ENCODE peak calls at places on chromosomes 12 and 14, in six cellular contexts. F is fibroblast of lung, O is GM23248, E is Karpas-422, K is neural progenitor cell, M is SK-N-SH. C is an unnamed sample. For H3K9me3, H3K4me1 and H4K20me1, the result is how much of the 10 kb centered on the place peaks cover.

GRCh38 chr12:85759217-85759616 is 77.0 kb downstream of the RASSF9 start:
- DNase-seq in K (no peak), F (no peak), O (no peak), M (no peak), E (no peak), C (no peak)

GRCh38 chr14:103110681-103111296 is 12.5 kb upstream of the TNFAIP2 start:
- DNase-seq in O (no peak), M (no peak), E (peak), K (no peak), F (peak), C (no peak)

GRCh38 chr14:74892745-74893144 is 11.0 kb downstream of the DLST start:
- DNase-seq in M (no peak), K (no peak), O (no peak), F (no peak), E (no peak), C (no peak)

GRCh38 chr12:6943719-6944380 is at the start of the genes C12orf57 and RNU7-1:
- DNase-seq in O (peak), K (peak), F (peak), E (peak), M (peak), C (peak)

GRCh38 chr14:62269204-62269603 is 507.0 kb downstream of the SNAPC1 start:
- DNase-seq in K (no peak), O (no peak), E (no peak), F (peak), M (no peak), C (no peak)

GRCh38 chr12:29693962-29694361 is 89.8 kb downstream of the TMTC1 start:
- DNase-seq in F (no peak), K (no peak), O (no peak), E (no peak), M (no peak), C (no peak)

GRCh38 chr12:11648514-11649412 is 711 bp upstream of the ETV6 start:
- DNase-seq in E (peak), K (peak), M (peak), O (peak), F (peak), C (peak)

GRCh38 chr14:22900088-22900799 is 17.2 kb downstream of the REM2 start:
- DNase-seq in E (peak), F (peak), O (peak), K (peak), M (peak), C (peak)

GRCh38 chr12:105601158-105601557 is 270.7 kb downstream of the C12orf75 start:
- DNase-seq in F (peak), O (no peak), M (no peak), K (no peak), E (no peak), C (no peak)

GRCh38 chr12:26271889-26272492 is 76.6 kb downstream of the SSPN start:
- DNase-seq in E (no peak), M (no peak), K (no peak), F (peak), O (peak), C (no peak)

GRCh38 chr14:73758392-73759182 is 44.4 kb upstream of the PNMA1 start:
- DNase-seq in M (peak), O (peak), F (peak), K (peak), E (peak), C (peak)

GRCh38 chr12:104285740-104286537 is 17.6 kb upstream of the EID3 start:
- DNase-seq in E (peak), M (no peak), F (peak), K (no peak), O (no peak), C (no peak)

GRCh38 chr14:92577321-92577742 is 63.8 kb downstream of the RIN3 start:
- DNase-seq in F (no peak), M (no peak), K (no peak), O (no peak), E (no peak), C (no peak)

GRCh38 chr12:47940773-47941474 is 22.5 kb upstream of the TMEM106C start:
- DNase-seq in E (no peak), O (no peak), K (no peak), M (no peak), F (no peak), C (no peak)

GRCh38 chr14:39268393-39268792 is 34.7 kb downstream of the MIA2 start:
- DNase-seq in M (no peak), E (peak), F (peak), O (peak), K (peak), C (no peak)

GRCh38 chr12:52436000-52436827 is 2.0 kb upstream of the KRT75 start:
- DNase-seq in M (no peak), F (peak), E (no peak), K (no peak), O (peak), C (no peak)

GRCh38 chr12:131242741-131243496 is 289.2 kb downstream of the ADGRD1 start:
- DNase-seq in K (peak), O (peak), E (peak), F (no peak), M (peak), C (peak)

GRCh38 chr12:106345739-106346138 is 11.8 kb upstream of the POLR3B start:
- DNase-seq in M (peak), O (peak), K (peak), F (peak), E (peak), C (no peak)

GRCh38 chr12:124917135-124917840 is 2.8 kb upstream of the UBC start:
- DNase-seq in M (peak), K (peak), O (peak), F (peak), E (peak), C (peak)

GRCh38 chr14:34692348-34692747 is 22.0 kb downstream of the CFL2 start:
- DNase-seq in F (no peak), E (no peak), M (no peak), O (peak), K (no peak), C (no peak)

GRCh38 chr14:63362305-63362914 is 43.7 kb upstream of the GPHB5 start:
- DNase-seq in K (peak), O (no peak), E (no peak), F (no peak), M (no peak), C (no peak)

GRCh38 chr12:47903151-47903611 is 1.6 kb downstream of the VDR start:
- DNase-seq in F (peak), K (no peak), E (no peak), O (peak), M (no peak), C (no peak)

GRCh38 chr14:102729268-102729667 is 48.0 kb upstream of the TRAF3 start:
- DNase-seq in E (no peak), O (no peak), M (no peak), F (no peak), K (no peak), C (no peak)

GRCh38 chr14:94052662-94053061 is 26.5 kb downstream of the OTUB2 start:
- DNase-seq in F (no peak), K (no peak), M (no peak), E (no peak), O (no peak), C (no peak)

GRCh38 chr12:26112703-26113147 is 12.1 kb downstream of the BHLHE41 start:
- DNase-seq in K (peak), M (no peak), F (peak), O (peak), E (no peak), C (no peak)

GRCh38 chr14:74825008-74825407 is 50.9 kb downstream of the PROX2 start:
- DNase-seq in F (peak), E (peak), K (no peak), M (no peak), O (peak), C (no peak)

GRCh38 chr12:65522956-65523857 is 244.7 kb downstream of the MSRB3 start:
- DNase-seq in O (peak), K (no peak), M (no peak), F (peak), E (no peak), C (no peak)

GRCh38 chr12:106651552-106651951 is 68.7 kb downstream of the RFX4 start:
- DNase-seq in F (no peak), K (no peak), E (no peak), O (no peak), M (no peak), C (no peak)

GRCh38 chr14:75249251-75249957 is 29.2 kb upstream of the FOS start:
- DNase-seq in E (peak), O (no peak), M (no peak), F (peak), K (peak), C (peak)

GRCh38 chr12:11729008-11729407 is 79.5 kb downstream of the ETV6 start:
- DNase-seq in O (no peak), K (no peak), F (no peak), E (no peak), M (no peak), C (no peak)

GRCh38 chr12:93918262-93918661 is 230.1 kb upstream of the PLXNC1 start:
- DNase-seq in K (no peak), E (no peak), F (peak), O (peak), M (no peak), C (no peak)

GRCh38 chr12:13486794-13487193 is 290.3 kb downstream of the EMP1 start:
- DNase-seq in E (no peak), K (no peak), M (no peak), F (no peak), O (no peak), C (no peak)

GRCh38 chr12:115383668-115384067 is 699.7 kb upstream of the TBX3 start:
- DNase-seq in F (peak), O (peak), E (no peak), M (no peak), K (no peak), C (no peak)

GRCh38 chr14:23430016-23430732 is 5.3 kb downstream of the MYH7 start:
- DNase-seq in K (no peak), O (no peak), M (no peak), F (no peak), E (no peak), C (no peak)

GRCh38 chr12:19783547-19784444 is 344.5 kb downstream of the AEBP2 start:
- DNase-seq in F (no peak), K (peak), O (no peak), M (no peak), E (no peak), C (no peak)

GRCh38 chr12:45050331-45050750 is 558 bp downstream of the DBX2 start:
- DNase-seq in M (no peak), F (peak), E (no peak), O (no peak), K (peak), C (no peak)

GRCh38 chr14:106528717-106529116 is 1002.3 kb downstream of the TMEM121 start:
- DNase-seq in F (no peak), O (no peak), E (no peak), K (no peak), M (no peak), C (no peak)
- H3K9me3 ChIP-seq in F (under half), O (under half), E (under half), K (under half), M (under half), C (under half)

GRCh38 chr14:68733086-68733621 is 59.7 kb downstream of the ZFP36L1 start:
- DNase-seq in O (no peak), E (no peak), M (no peak), F (no peak), K (no peak), C (no peak)
- H3K4me1 ChIP-seq in O (under half), E (under half), M (under half), F (under half), K (under half), C (under half)

GRCh38 chr14:55306938-55307589 is 35.8 kb downstream of the FBXO34 start:
- DNase-seq in M (no peak), F (peak), O (no peak), K (peak), E (no peak), C (no peak)
- H4K20me1 ChIP-seq in M (under half), F (under half), O (under half), K (under half), E (under half), C (under half)

GRCh38 chr12:50914872-50915484 is 37.4 kb upstream of the HIGD1C start:
- DNase-seq in E (no peak), O (no peak), M (no peak), F (no peak), K (no peak), C (peak)
- H3K9me3 ChIP-seq in E (under half), O (under half), M (under half), F (under half), K (under half), C (under half)

DNA sequence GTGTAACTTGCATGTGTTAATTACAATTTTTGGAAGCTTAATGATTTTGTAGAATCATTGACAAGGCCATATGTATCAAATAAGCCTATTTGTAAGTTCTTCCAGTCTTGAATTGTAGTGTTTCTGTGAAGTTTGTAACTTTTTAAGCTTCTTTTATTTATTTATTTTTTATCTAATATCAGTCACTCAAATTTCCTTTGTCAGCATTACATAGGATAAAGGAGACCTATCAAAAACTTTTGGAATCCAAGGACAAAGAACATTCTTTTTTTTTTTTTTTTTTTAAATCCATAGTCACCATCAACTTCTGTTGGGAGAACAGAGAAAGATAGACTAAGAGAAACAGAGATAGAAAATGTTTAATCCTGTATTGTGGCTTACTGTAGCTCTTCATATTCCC is 36.4 kb downstream of the DIP2B start:
- DNase-seq in K (no peak), M (no peak), O (no peak), E (no peak), F (no peak), C (no peak)
- H3K4me1 ChIP-seq in K (under half), M (under half), O (under half), E (under half), F (under half), C (under half)

GRCh38 chr14:56064513-56064912 is 53.7 kb upstream of the PELI2 start:
- DNase-seq in M (no peak), F (no peak), K (no peak), E (no peak), O (no peak), C (no peak)
- H4K20me1 ChIP-seq in M (under half), F (under half), K (under half), E (under half), O (under half), C (under half)

GRCh38 chr14:95067526-95067925 is 89.8 kb downstream of the DICER1 start:
- DNase-seq in K (no peak), M (no peak), F (no peak), O (no peak), E (no peak), C (no peak)
- H3K9me3 ChIP-seq in K (under half), M (under half), F (under half), O (under half), E (under half), C (under half)

GRCh38 chr12:112971248-112971647 is 7.1 kb upstream of the OAS2 start:
- DNase-seq in K (no peak), O (no peak), E (no peak), M (peak), F (peak), C (peak)
- H3K4me1 ChIP-seq in K (under half), O (under half), E (under half), M (under half), F (under half), C (under half)